ENCODE peak calls at places on chromosomes 4 and X, in six cellular contexts. One of them, this sample, is unnamed.

GRCh38 chr4:40843696-40844095 is 93.9 kb downstream of the NSUN7 start:
- DNase-seq in IMR-90: no peak
- DNase-seq in CD4-positive, alpha-beta memory T cell: peak; percentile 11
- DNase-seq in adrenal gland: no peak
- DNase-seq in tibial artery: peak; percentile 25
- DNase-seq in CD8-positive, alpha-beta memory T cell: no peak
- DNase-seq in this sample: no peak

GRCh38 chr4:5040839-5041238 is 10.4 kb upstream of the STK32B start:
- DNase-seq in tibial artery: no peak
- DNase-seq in IMR-90: no peak
- DNase-seq in CD4-positive, alpha-beta memory T cell: no peak
- DNase-seq in adrenal gland: no peak
- DNase-seq in CD8-positive, alpha-beta memory T cell: no peak
- DNase-seq in this sample: no peak

GRCh38 chrX:101550362-101550761 is at the start of gene ARMCX1:
- DNase-seq in adrenal gland: peak; percentile 77
- DNase-seq in tibial artery: peak; percentile 86
- DNase-seq in CD8-positive, alpha-beta memory T cell: no peak
- DNase-seq in CD4-positive, alpha-beta memory T cell: peak; percentile 4
- DNase-seq in IMR-90: peak; percentile 74
- DNase-seq in this sample: peak; percentile 69

GRCh38 chrX:39327255-39327654 is 526.0 kb downstream of the MID1IP1 start:
- DNase-seq in tibial artery: no peak
- DNase-seq in CD4-positive, alpha-beta memory T cell: peak; percentile 28
- DNase-seq in IMR-90: no peak
- DNase-seq in adrenal gland: no peak
- DNase-seq in CD8-positive, alpha-beta memory T cell: no peak
- DNase-seq in this sample: no peak

GRCh38 chrX:7582191-7582590 is 260.8 kb upstream of the VCX start:
- DNase-seq in CD4-positive, alpha-beta memory T cell: no peak
- DNase-seq in adrenal gland: no peak
- DNase-seq in CD8-positive, alpha-beta memory T cell: no peak
- DNase-seq in tibial artery: no peak
- DNase-seq in IMR-90: no peak
- DNase-seq in this sample: no peak

GRCh38 chr4:126890994-126891393 is 741.8 kb upstream of the INTU start:
- DNase-seq in adrenal gland: no peak
- DNase-seq in IMR-90: peak; percentile 79
- DNase-seq in CD8-positive, alpha-beta memory T cell: no peak
- DNase-seq in tibial artery: no peak
- DNase-seq in CD4-positive, alpha-beta memory T cell: no peak
- DNase-seq in this sample: no peak

GRCh38 chrX:46198858-46199257 is 346.4 kb downstream of the ZNF674 start:
- DNase-seq in CD4-positive, alpha-beta memory T cell: no peak
- DNase-seq in IMR-90: no peak
- DNase-seq in tibial artery: no peak
- DNase-seq in CD8-positive, alpha-beta memory T cell: no peak
- DNase-seq in adrenal gland: no peak
- DNase-seq in this sample: no peak

GRCh38 chr4:57119054-57119651 is 9.0 kb upstream of the IGFBP7 start:
- DNase-seq in adrenal gland: peak; percentile 37
- DNase-seq in tibial artery: peak; percentile 91
- DNase-seq in IMR-90: peak; percentile 96
- DNase-seq in CD4-positive, alpha-beta memory T cell: no peak
- DNase-seq in CD8-positive, alpha-beta memory T cell: no peak
- DNase-seq in this sample: no peak

GRCh38 chr4:71027611-71028010 is 34.2 kb downstream of the DCK start:
- DNase-seq in adrenal gland: no peak
- DNase-seq in IMR-90: no peak
- DNase-seq in tibial artery: no peak
- DNase-seq in CD8-positive, alpha-beta memory T cell: no peak
- DNase-seq in CD4-positive, alpha-beta memory T cell: no peak
- DNase-seq in this sample: no peak

GRCh38 chr4:173334891-173335754 is 965 bp upstream of the HMGB2 start:
- DNase-seq in tibial artery: peak; percentile 85
- DNase-seq in CD8-positive, alpha-beta memory T cell: peak; percentile 32
- DNase-seq in IMR-90: peak; percentile 70
- DNase-seq in CD4-positive, alpha-beta memory T cell: no peak
- DNase-seq in adrenal gland: peak; percentile 63
- DNase-seq in this sample: peak; percentile 43

GRCh38 chrX:151983186-151983585 is 8.7 kb upstream of the GABRE start:
- DNase-seq in CD4-positive, alpha-beta memory T cell: no peak
- DNase-seq in CD8-positive, alpha-beta memory T cell: no peak
- DNase-seq in adrenal gland: no peak
- DNase-seq in tibial artery: no peak
- DNase-seq in IMR-90: no peak
- DNase-seq in this sample: no peak

GRCh38 chr4:27050731-27051130 is 190.1 kb downstream of the STIM2 start:
- DNase-seq in CD4-positive, alpha-beta memory T cell: no peak
- DNase-seq in CD8-positive, alpha-beta memory T cell: no peak
- DNase-seq in adrenal gland: no peak
- DNase-seq in tibial artery: no peak
- DNase-seq in IMR-90: no peak
- DNase-seq in this sample: no peak

GRCh38 chr4:41709844-41710481 is 38.6 kb downstream of the PHOX2B start:
- DNase-seq in CD4-positive, alpha-beta memory T cell: no peak
- DNase-seq in CD8-positive, alpha-beta memory T cell: no peak
- DNase-seq in tibial artery: no peak
- DNase-seq in adrenal gland: no peak
- DNase-seq in IMR-90: peak; percentile 97
- DNase-seq in this sample: no peak

GRCh38 chrX:149004936-149005335 is 500.2 kb downstream of the IDS start:
- DNase-seq in adrenal gland: no peak
- DNase-seq in CD8-positive, alpha-beta memory T cell: no peak
- DNase-seq in tibial artery: no peak
- DNase-seq in CD4-positive, alpha-beta memory T cell: no peak
- DNase-seq in IMR-90: no peak
- DNase-seq in this sample: no peak

GRCh38 chr4:122787940-122788339 is 38.7 kb upstream of the FGF2 start:
- DNase-seq in adrenal gland: no peak
- DNase-seq in CD4-positive, alpha-beta memory T cell: no peak
- DNase-seq in IMR-90: no peak
- DNase-seq in CD8-positive, alpha-beta memory T cell: no peak
- DNase-seq in tibial artery: no peak
- DNase-seq in this sample: no peak

GRCh38 chrX:110218591-110218990 is 99.3 kb downstream of the AMMECR1 start:
- DNase-seq in CD4-positive, alpha-beta memory T cell: no peak
- DNase-seq in IMR-90: peak; percentile 67
- DNase-seq in tibial artery: no peak
- DNase-seq in adrenal gland: peak; percentile 11
- DNase-seq in CD8-positive, alpha-beta memory T cell: no peak
- DNase-seq in this sample: no peak

DNA sequence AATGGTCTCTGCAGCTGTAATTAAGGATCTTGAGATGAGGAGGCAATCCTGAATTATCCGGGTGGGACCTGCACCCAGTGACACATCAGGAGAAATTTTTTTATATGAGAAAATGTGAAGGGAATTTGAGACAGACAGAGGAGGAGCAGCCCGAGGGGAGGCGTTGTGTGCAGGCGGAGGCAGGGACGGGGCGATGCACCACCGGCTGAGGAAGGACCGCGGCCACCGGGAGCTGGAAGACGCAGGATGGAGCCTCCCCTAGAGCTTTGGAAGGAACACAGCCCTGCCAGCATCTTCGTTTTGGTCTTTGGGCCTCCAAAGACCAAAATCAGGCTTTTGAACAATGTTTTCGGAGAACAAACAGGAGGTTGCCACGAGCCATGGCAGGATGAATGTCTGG is 85.0 kb upstream of the ADRA2C start:
- DNase-seq in adrenal gland: no peak
- DNase-seq in tibial artery: peak; percentile 21
- DNase-seq in CD4-positive, alpha-beta memory T cell: no peak
- DNase-seq in IMR-90: no peak
- DNase-seq in CD8-positive, alpha-beta memory T cell: no peak
- DNase-seq in this sample: no peak
- H3K27me3 ChIP-seq in adrenal gland: no peaks in the 10 kb centered on the region
- H3K27me3 ChIP-seq in tibial artery: peaks cover 35% of the 10 kb centered on the region
- H3K27me3 ChIP-seq in CD4-positive, alpha-beta memory T cell: no peaks in the 10 kb centered on the region
- H3K27me3 ChIP-seq in IMR-90: peaks cover 57% of the 10 kb centered on the region
- H3K27me3 ChIP-seq in CD8-positive, alpha-beta memory T cell: no peaks in the 10 kb centered on the region
- H3K27me3 ChIP-seq in this sample: no peaks in the 10 kb centered on the region

GRCh38 chrX:16745102-16745501 is 25.7 kb downstream of the SYAP1 start:
- DNase-seq in CD8-positive, alpha-beta memory T cell: no peak
- DNase-seq in CD4-positive, alpha-beta memory T cell: no peak
- DNase-seq in tibial artery: no peak
- DNase-seq in IMR-90: no peak
- DNase-seq in adrenal gland: no peak
- DNase-seq in this sample: no peak
- H3K36me3 ChIP-seq in CD8-positive, alpha-beta memory T cell: no peaks in the 10 kb centered on the region
- H3K36me3 ChIP-seq in CD4-positive, alpha-beta memory T cell: peaks cover 19% of the 10 kb centered on the region
- H3K36me3 ChIP-seq in tibial artery: peaks cover 92% of the 10 kb centered on the region
- H3K36me3 ChIP-seq in IMR-90: peaks cover 43% of the 10 kb centered on the region
- H3K36me3 ChIP-seq in adrenal gland: peaks cover 46% of the 10 kb centered on the region
- H3K36me3 ChIP-seq in this sample: no peaks in the 10 kb centered on the region

GRCh38 chrX:142040906-142041305 is 137.2 kb downstream of the MAGEC1 start:
- DNase-seq in IMR-90: no peak
- DNase-seq in adrenal gland: no peak
- DNase-seq in tibial artery: no peak
- DNase-seq in CD4-positive, alpha-beta memory T cell: no peak
- DNase-seq in CD8-positive, alpha-beta memory T cell: no peak
- DNase-seq in this sample: no peak
- H3K9me3 ChIP-seq in IMR-90: no peaks in the 10 kb centered on the region
- H3K9me3 ChIP-seq in adrenal gland: no peaks in the 10 kb centered on the region
- H3K9me3 ChIP-seq in tibial artery: no peaks in the 10 kb centered on the region
- H3K9me3 ChIP-seq in CD4-positive, alpha-beta memory T cell: no peaks in the 10 kb centered on the region
- H3K9me3 ChIP-seq in CD8-positive, alpha-beta memory T cell: no peaks in the 10 kb centered on the region
- H3K9me3 ChIP-seq in this sample: no peaks in the 10 kb centered on the region

DNA sequence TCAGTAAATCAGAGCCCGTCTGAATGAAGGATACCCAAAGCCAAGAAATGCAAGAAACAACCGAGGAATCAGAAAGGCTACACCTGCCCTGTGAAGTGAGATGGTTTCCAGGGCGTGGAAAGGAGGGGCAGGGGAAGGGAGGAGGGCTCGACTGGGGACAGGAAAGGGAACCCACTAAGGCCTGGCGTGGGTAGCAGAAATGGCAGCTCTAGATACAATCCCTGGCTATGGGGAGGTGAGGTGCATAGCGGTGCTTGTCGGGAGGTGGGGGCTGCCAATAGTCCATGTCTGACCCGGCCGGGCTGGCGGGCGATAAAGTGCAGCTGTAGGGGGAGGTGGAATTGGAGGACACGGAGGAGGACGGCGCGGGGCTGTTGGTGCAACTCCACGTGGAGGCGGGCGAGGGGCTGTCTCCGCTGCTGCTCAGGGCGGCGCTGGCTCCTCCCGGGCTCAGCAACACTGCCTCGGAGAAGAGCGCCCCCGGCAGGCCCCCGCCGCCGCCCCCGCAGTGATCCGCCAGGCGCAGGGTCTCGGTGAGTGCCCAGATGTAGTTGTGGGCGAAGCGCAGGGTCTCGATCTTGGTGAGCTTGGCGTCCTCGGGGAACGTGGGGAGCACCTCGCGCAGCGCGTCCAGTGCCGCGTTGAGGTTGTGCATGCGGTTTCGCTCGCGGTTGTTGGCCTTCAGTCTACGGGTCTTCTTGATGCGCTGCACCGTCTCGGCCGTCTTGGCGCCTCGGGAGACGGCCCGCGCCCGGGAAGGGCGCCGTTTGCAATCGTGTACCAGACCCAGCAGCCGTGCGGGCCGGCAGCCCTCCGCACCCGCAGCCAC is 1.3 kb downstream of the NEUROG2 start:
- DNase-seq in CD8-positive, alpha-beta memory T cell: no peak
- DNase-seq in adrenal gland: no peak
- DNase-seq in CD4-positive, alpha-beta memory T cell: no peak
- DNase-seq in IMR-90: no peak
- DNase-seq in tibial artery: no peak
- DNase-seq in this sample: no peak
- H3K27me3 ChIP-seq in CD8-positive, alpha-beta memory T cell: peaks cover 89% of the 10 kb centered on the region
- H3K27me3 ChIP-seq in adrenal gland: peaks cover 92% of the 10 kb centered on the region
- H3K27me3 ChIP-seq in CD4-positive, alpha-beta memory T cell: peaks cover 76% of the 10 kb centered on the region
- H3K27me3 ChIP-seq in IMR-90: peaks cover 83% of the 10 kb centered on the region
- H3K27me3 ChIP-seq in tibial artery: peaks cover 98% of the 10 kb centered on the region
- H3K27me3 ChIP-seq in this sample: peaks cover 4% of the 10 kb centered on the region

GRCh38 chr4:148204171-148204570 is 238.0 kb downstream of the NR3C2 start:
- DNase-seq in CD4-positive, alpha-beta memory T cell: no peak
- DNase-seq in tibial artery: no peak
- DNase-seq in IMR-90: no peak
- DNase-seq in adrenal gland: no peak
- DNase-seq in CD8-positive, alpha-beta memory T cell: no peak
- DNase-seq in this sample: no peak
- H3K36me3 ChIP-seq in CD4-positive, alpha-beta memory T cell: no peaks in the 10 kb centered on the region
- H3K36me3 ChIP-seq in tibial artery: no peaks in the 10 kb centered on the region
- H3K36me3 ChIP-seq in IMR-90: no peaks in the 10 kb centered on the region
- H3K36me3 ChIP-seq in adrenal gland: no peaks in the 10 kb centered on the region
- H3K36me3 ChIP-seq in CD8-positive, alpha-beta memory T cell: no peaks in the 10 kb centered on the region
- H3K36me3 ChIP-seq in this sample: no peaks in the 10 kb centered on the region